ENCODE peak calls at places on chromosomes 3 and 15, in four cellular contexts. H is amniotic stem cell; Y is stimulated activated naive CD4-positive, alpha-beta T cell; C is right lobe of liver. F is an unnamed sample.

GRCh38 chr15:93614446-93615104 is 525.6 kb upstream of the RGMA start:
- DNase-seq in C (no peak), H (no peak), Y (no peak), F (no peak)

GRCh38 chr3:169002689-169003088 is 660.8 kb downstream of the MECOM start:
- DNase-seq in C (no peak), H (no peak), Y (no peak), F (no peak)

GRCh38 chr15:52520421-52520820 is 8.3 kb downstream of the MYO5A start:
- DNase-seq in H (no peak), C (no peak), Y (no peak), F (no peak)

GRCh38 chr3:101292027-101292426 is 28.3 kb downstream of the IMPG2 start:
- DNase-seq in H (no peak), C (no peak), Y (no peak), F (no peak)

GRCh38 chr3:133933097-133934024 is 37.7 kb upstream of the RAB6B start:
- DNase-seq in C (no peak), Y (no peak), H (no peak), F (no peak)

GRCh38 chr3:18372786-18373405 is 52.2 kb downstream of the SATB1 start:
- DNase-seq in Y (no peak), H (no peak), C (no peak), F (no peak)

GRCh38 chr3:41212088-41212487 is 12.8 kb downstream of the CTNNB1 start:
- DNase-seq in H (no peak), C (no peak), Y (no peak), F (no peak)

GRCh38 chr3:9742560-9742959 is 7.2 kb upstream of the OGG1 start:
- DNase-seq in Y (no peak), C (no peak), H (no peak), F (no peak)

GRCh38 chr15:42065478-42065877 is 28.9 kb downstream of the PLA2G4D start:
- DNase-seq in C (no peak), H (no peak), Y (no peak), F (no peak)

GRCh38 chr3:78322780-78323179 is 1282.9 kb downstream of the ROBO2 start:
- DNase-seq in C (no peak), Y (no peak), H (no peak), F (no peak)

GRCh38 chr3:45180051-45180450 is 33.9 kb upstream of the CDCP1 start:
- DNase-seq in C (no peak), H (peak), Y (no peak), F (no peak)

GRCh38 chr15:67812232-67812631 is 13.1 kb upstream of the SKOR1 start:
- DNase-seq in H (no peak), C (no peak), Y (no peak), F (no peak)

GRCh38 chr3:63228677-63229076 is 49.4 kb upstream of the SYNPR start:
- DNase-seq in C (no peak), Y (no peak), H (peak), F (no peak)

GRCh38 chr3:183224581-183224980 is 28.5 kb upstream of the B3GNT5 start:
- DNase-seq in H (no peak), Y (no peak), C (no peak), F (no peak)

GRCh38 chr3:70943886-70944285 is 631.4 kb upstream of the MDFIC2 start:
- DNase-seq in H (no peak), Y (no peak), C (no peak), F (no peak)